ENCODE peak calls at places on chromosomes 6 and 20, in nine cellular contexts. S is transverse colon, T is stomach, E is prostate gland, H is suprapubic skin, W is esophagus muscularis mucosa, R is HCT116, Y is spleen, U is GM12878. K is an unnamed sample.

GRCh38 chr20:58965270-58966064 is 15.6 kb upstream of the NELFCD start:
- DNase-seq in W (no peak), T (no peak), H (peak), S (no peak), Y (no peak), U (no peak), R (no peak), E (no peak), K (no peak)

GRCh38 chr6:74277749-74278148 is 581.7 kb downstream of the CD109 start:
- DNase-seq in R (no peak), H (no peak), T (no peak), E (no peak), Y (no peak), U (no peak), W (no peak), S (no peak), K (no peak)

GRCh38 chr20:24502184-24502583 is 32.8 kb downstream of the SYNDIG1 start:
- DNase-seq in H (no peak), R (no peak), S (no peak), T (no peak), Y (peak), E (no peak), U (no peak), W (no peak), K (no peak)

GRCh38 chr6:115796829-115797228 is 263.9 kb downstream of the FRK start:
- DNase-seq in R (no peak), H (no peak), W (no peak), S (no peak), Y (no peak), U (no peak), T (no peak), E (no peak), K (no peak)

GRCh38 chr6:130822736-130823135 is 4.5 kb upstream of the SMLR1 start:
- DNase-seq in T (no peak), W (no peak), S (no peak), R (no peak), E (no peak), U (no peak), H (no peak), Y (no peak), K (no peak)

GRCh38 chr6:100592929-100593328 is 128.2 kb upstream of the SIM1 start:
- DNase-seq in W (no peak), E (no peak), U (no peak), T (no peak), Y (no peak), R (no peak), H (no peak), S (no peak), K (no peak)

GRCh38 chr20:13289031-13289430 is 68.0 kb downstream of the ISM1 start:
- DNase-seq in R (no peak), H (no peak), U (no peak), T (no peak), W (no peak), S (no peak), E (no peak), Y (no peak), K (no peak)

GRCh38 chr20:23887856-23888255 is 8.3 kb upstream of the CST5 start:
- DNase-seq in H (no peak), W (no peak), R (no peak), Y (no peak), S (no peak), T (no peak), U (no peak), E (no peak), K (no peak)

GRCh38 chr6:111534366-111534765 is 51.3 kb upstream of the REV3L start:
- DNase-seq in R (no peak), U (no peak), E (peak), H (no peak), T (peak), Y (no peak), S (peak), W (no peak), K (peak)

GRCh38 chr6:100617633-100618348 is 153.1 kb upstream of the SIM1 start:
- DNase-seq in R (no peak), W (no peak), H (no peak), Y (no peak), U (no peak), E (no peak), S (no peak), T (no peak), K (no peak)

GRCh38 chr6:53792016-53792415 is 2.8 kb upstream of the LRRC1 start:
- DNase-seq in Y (no peak), W (no peak), H (no peak), E (no peak), T (no peak), S (no peak), U (no peak), R (no peak), K (no peak)

GRCh38 chr6:4973972-4974885 is 29.6 kb downstream of the RPP40 start:
- DNase-seq in H (no peak), S (no peak), U (no peak), T (no peak), R (no peak), Y (no peak), W (peak), E (no peak), K (no peak)

GRCh38 chr6:44237813-44238433 is 9.0 kb upstream of the HSP90AB1 start:
- DNase-seq in U (no peak), R (no peak), S (peak), H (no peak), W (peak), E (peak), T (peak), Y (peak), K (peak)

GRCh38 chr6:14838041-14838596 is 407.8 kb upstream of the JARID2 start:
- DNase-seq in U (no peak), W (no peak), H (no peak), E (no peak), T (no peak), R (no peak), S (no peak), Y (no peak), K (no peak)

DNA sequence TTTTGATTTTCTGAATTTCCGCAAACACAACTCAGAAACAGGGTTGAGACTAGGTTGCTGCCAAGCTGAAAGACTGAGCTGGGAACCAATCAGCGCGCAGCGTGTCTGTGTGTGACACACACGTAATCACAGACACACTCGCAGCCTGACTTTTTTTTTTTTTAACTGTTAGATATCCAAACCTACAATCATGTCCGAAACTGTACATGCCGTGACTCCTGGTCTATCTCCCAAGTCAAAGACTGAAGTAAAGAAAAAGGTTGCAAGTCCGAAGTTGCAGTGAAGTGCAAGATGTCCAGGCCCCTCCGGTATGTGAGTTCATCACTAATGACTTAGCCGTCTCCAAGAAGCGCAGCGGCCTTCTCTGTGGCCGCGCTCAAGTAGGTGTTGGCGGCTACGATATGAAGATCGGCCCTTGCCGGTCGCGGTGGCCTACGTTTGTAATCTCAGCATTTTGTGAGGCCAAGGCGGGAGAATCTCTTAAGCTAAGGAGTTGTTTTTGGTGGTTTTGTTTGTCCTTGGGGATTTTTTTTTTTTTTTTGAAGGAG is 108.2 kb downstream of the HFE start:
- DNase-seq in T (peak), E (peak), S (peak), R (peak), W (peak), Y (peak), H (peak), U (peak), K (peak)
- TF ChIP-seq POLR2A in T (no peak), E (peak), S (peak), R (peak), W (no peak), Y (peak), H (no peak), U (peak), K (no peak)

DNA sequence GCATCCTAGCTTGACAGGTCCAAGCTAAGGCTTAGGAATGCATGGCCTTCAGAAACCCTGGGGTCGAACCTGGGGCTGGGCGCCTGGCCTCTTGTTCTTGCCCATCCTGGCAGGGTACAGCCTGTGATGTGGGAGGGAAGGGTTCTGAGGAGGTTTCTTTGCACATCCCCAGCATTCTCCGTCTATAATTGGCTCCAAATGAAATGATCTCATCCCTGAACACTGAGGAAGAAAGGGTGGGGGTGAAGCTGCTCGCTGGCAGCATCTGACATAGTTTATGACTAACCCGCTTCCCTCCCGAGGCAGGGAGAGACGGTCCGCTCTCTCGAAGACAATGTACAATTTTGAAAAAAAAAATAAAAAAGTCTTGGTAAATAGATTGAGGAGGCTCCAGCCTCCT is 67.1 kb upstream of the ZNFX1 start:
- DNase-seq in W (peak), R (no peak), H (peak), Y (no peak), T (no peak), S (peak), E (peak), U (no peak), K (no peak)
- H3K27ac ChIP-seq in W (peak), R (no peak), H (peak), Y (no peak), T (no peak), S (peak), E (peak), U (no peak), K (no peak)

DNA sequence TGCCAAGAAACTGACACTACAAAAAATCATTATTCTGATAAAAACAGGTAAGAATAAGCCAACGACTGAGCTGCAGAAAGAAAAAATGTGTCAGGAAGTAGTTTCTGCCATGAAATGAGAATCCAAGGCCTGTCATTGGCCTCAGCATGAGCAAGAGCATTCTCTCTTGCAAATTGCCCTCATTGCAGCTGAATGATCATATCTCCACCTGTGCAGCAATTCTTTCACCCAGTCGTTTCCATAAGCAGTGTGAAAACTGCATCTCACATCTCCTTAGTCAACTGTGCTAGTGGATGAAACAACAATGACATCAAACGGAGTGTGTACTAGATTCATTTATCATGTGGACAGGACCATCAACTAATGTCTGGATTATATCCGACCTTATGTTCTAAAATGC is 88.2 kb upstream of the STXBP5 start:
- DNase-seq in R (no peak), T (no peak), W (no peak), U (no peak), S (no peak), Y (no peak), H (no peak), E (no peak), K (no peak)
- TF ChIP-seq POLR2AphosphoS5 in R (no peak), T (no peak), W (no peak), U (no peak), S (no peak), Y (no peak), H (no peak), E (no peak), K (no peak)

DNA sequence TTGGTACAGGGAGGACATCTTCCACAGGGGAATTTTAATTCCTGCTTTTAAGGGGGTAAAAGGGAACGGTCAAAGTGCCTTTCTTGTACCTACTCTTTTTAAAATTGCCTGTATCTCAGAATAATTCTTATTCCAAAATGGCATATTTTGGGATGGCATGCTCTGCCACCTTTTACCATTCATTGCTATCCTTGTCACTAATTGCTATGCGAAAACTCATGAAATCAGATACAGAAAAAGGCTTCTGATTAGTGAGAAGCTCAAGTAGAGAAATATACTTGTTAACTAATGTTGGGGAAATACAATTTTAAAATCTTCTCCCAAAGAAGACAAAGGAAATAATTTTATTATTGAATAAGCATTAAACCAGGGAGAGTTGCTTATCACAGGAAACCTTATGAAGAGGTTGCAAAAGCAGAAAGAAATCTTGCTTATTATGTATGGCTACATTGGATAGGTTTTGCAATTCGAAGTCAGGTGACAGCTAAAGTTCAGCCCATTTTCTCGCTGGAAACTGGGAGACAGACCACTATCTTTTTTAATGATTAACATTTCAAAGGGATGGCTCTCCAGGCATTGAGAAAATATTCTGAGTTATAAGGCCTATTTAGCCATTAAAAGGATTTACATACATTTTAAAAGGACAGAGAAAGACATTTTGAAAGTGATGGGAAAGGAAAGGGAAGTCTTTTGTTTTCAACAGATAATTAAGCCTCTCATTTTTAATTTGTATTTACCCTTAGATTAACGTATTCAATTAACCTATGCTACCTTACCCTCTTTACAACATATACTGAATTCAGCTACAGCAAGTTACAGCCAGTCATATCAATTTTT is 110.3 kb upstream of the PRSS16 start:
- DNase-seq in S (no peak), E (no peak), W (no peak), H (no peak), Y (no peak), U (no peak), R (no peak), T (no peak), K (no peak)
- TF ChIP-seq POLR2A in S (no peak), E (no peak), W (no peak), H (no peak), Y (no peak), U (no peak), R (no peak), T (no peak), K (no peak)

DNA sequence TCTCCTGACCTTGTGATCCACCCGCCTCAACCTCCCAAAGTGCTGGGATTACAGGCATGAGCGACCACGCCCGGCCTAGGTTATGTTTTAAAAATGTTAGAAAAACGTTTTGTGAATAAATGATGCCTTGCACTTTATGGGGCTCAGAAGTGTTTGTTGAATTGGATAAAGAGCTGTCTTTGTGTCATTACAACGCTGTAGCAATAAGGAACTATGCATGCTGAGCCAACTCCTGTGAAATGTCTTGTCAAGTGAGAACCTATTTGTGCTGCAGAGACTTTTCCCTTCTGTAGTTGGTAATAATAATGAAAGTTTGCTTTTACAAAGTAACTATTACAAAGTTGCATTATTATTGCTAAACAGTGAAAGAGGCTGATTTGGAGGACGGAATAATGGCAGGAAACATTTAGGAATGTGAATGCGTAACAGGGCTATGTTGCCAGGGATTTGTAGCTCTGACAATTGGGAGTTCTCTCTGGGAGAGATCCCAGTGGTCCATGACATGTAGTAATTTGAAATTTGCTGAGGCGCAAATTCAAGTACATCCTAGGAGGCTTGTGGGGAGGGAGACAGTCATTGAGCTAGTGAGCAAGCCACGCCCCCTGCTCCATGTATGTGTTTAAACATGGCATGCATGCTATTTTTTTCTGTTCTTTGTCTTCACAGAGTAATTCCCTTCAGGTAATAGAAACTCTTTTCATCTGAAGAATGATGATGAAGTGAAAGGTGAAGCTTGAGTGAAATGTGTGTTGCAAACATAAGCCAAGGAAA is 16.8 kb upstream of the BICRAL start:
- DNase-seq in E (no peak), U (no peak), R (no peak), W (no peak), T (no peak), S (peak), Y (no peak), H (no peak), K (no peak)
- H3K27ac ChIP-seq in E (no peak), U (no peak), R (peak), W (no peak), T (no peak), S (peak), Y (no peak), H (no peak), K (no peak)

GRCh38 chr6:35058041-35058675 is 83.0 kb downstream of the TCP11 start:
- DNase-seq in U (no peak), R (no peak), S (no peak), E (no peak), H (no peak), W (no peak), T (no peak), Y (peak), K (no peak)
- TF ChIP-seq POLR2AphosphoS5 in U (no peak), R (no peak), S (no peak), E (no peak), H (no peak), W (peak), T (no peak), Y (peak), K (no peak)

K was measured in upper lobe of left lung.